ENCODE peak calls at places on chromosomes 12 and 14, in eight cellular contexts. I is uterus, K is ovary, S is left ventricle myocardium inferior, T is retinal pigment epithelial cell, N is upper lobe of right lung, G is heart left ventricle, V is pancreas. A is an unnamed sample.

GRCh38 chr12:29743801-29744200 is 39.9 kb downstream of the TMTC1 start:
- DNase-seq in I (no peak), K (no peak), S (no peak), T (peak), N (no peak), G (no peak), V (no peak), A (no peak)

GRCh38 chr12:87847147-87847546 is 182.1 kb downstream of the C12orf50 start:
- DNase-seq in I (no peak), K (no peak), S (no peak), T (no peak), N (no peak), G (no peak), V (no peak), A (no peak)

GRCh38 chr12:132558861-132559623 is 51.3 kb downstream of the LRCOL1 start:
- DNase-seq in I (no peak), K (no peak), S (no peak), T (no peak), N (no peak), G (no peak), V (no peak), A (no peak)

GRCh38 chr14:89399594-89400068 is 17.4 kb downstream of the FOXN3 start:
- DNase-seq in I (no peak), K (no peak), S (no peak), T (peak), N (no peak), G (no peak), V (no peak), A (peak)

GRCh38 chr12:76010732-76011458 is 20.7 kb downstream of the PHLDA1 start:
- DNase-seq in I (no peak), K (no peak), S (no peak), T (no peak), N (no peak), G (no peak), V (no peak), A (no peak)

GRCh38 chr12:80939231-80939950 is 1.7 kb upstream of the LIN7A start:
- DNase-seq in I (no peak), K (no peak), S (no peak), T (no peak), N (no peak), G (no peak), V (no peak), A (no peak)

GRCh38 chr14:51020024-51020710 is 74.7 kb downstream of the TRIM9 start:
- DNase-seq in I (no peak), K (no peak), S (no peak), T (no peak), N (no peak), G (no peak), V (no peak), A (no peak)

GRCh38 chr12:104951759-104952509 is 6.2 kb downstream of the SLC41A2 start:
- DNase-seq in I (no peak), K (no peak), S (no peak), T (no peak), N (no peak), G (no peak), V (no peak), A (no peak)

GRCh38 chr12:10497602-10498001 is 8.1 kb upstream of the EIF2S3B start:
- DNase-seq in I (no peak), K (no peak), S (no peak), T (no peak), N (no peak), G (no peak), V (peak), A (peak)

GRCh38 chr12:98154850-98155249 is 360.5 kb upstream of the TMPO start:
- DNase-seq in I (no peak), K (no peak), S (no peak), T (peak), N (no peak), G (no peak), V (no peak), A (peak)
- TF ChIP-seq CTCF in I (no peak), K (no peak), S (peak), T (peak), N (peak), G (peak), V (no peak), A (peak)

DNA sequence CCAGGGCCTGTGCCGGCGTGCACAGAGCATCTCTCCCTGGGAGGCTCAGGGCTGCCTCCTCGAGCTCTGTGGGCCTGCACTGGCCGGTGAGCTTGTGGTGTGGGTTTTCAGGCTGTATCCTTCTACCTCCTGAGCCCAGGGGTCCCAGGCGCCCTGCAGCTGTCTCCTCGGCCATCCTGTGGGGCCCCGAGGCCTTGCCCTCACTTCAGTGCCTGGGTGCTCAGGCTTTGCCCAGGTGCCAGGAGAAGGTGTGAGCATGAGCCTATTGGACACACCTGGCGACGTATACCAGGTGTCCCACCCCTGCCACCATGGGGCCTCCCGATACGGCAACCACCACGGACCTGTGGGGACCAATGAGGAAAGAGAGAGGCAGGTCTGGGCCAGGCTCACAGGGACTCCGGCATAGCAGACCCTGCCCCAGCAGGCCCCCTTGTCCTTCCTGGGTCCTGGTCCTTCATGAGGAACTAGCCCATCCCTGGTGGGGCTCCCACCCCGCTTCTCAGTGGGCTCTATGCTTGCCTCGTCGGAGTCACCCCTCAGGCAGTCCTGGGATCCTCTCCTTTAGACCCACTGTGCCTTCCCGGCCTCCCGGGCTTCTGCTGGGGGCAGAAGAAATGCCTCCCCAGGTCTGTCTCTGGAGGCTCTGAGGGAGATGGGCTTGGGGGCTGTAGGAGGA is 400.2 kb downstream of the TMEM121 start:
- DNase-seq in I (no peak), K (no peak), S (no peak), T (no peak), N (peak), G (peak), V (peak), A (no peak)
- H3K4me3 ChIP-seq in I (no peak), K (no peak), S (no peak), T (no peak), N (no peak), G (no peak), V (no peak), A (no peak)

GRCh38 chr14:58565834-58566233 is 71.9 kb upstream of the DACT1 start:
- DNase-seq in I (no peak), K (no peak), S (no peak), T (no peak), N (no peak), G (no peak), V (no peak), A (no peak)
- TF ChIP-seq CTCF in I (no peak), K (no peak), S (no peak), T (no peak), N (no peak), G (no peak), V (no peak), A (no peak)

GRCh38 chr12:110739488-110739887 is 3.2 kb downstream of the PPP1CC start:
- DNase-seq in I (no peak), K (no peak), S (no peak), T (no peak), N (no peak), G (no peak), V (no peak), A (no peak)
- H3K4me3 ChIP-seq in I (peak), K (no peak), S (peak), T (peak), N (peak), G (peak), V (no peak), A (peak)

A was measured in astrocyte of the cerebellum.